ENCODE peak calls at places on chromosomes 5 and 9, in eight cellular contexts. One of them, this sample, is unnamed.

GRCh38 chr5:124744170-124744911 is 2.1 kb downstream of the ZNF608 start:
- DNase-seq in A172: no peak
- DNase-seq in CD4-positive, CD25-positive, alpha-beta regulatory T cell: no peak
- DNase-seq in endothelial cell: peak
- DNase-seq in frontal cortex: no peak
- DNase-seq in CD8-positive, alpha-beta memory T cell: no peak
- DNase-seq in fibroblast of the aortic adventitia: no peak
- DNase-seq in EL: peak
- DNase-seq in this sample: no peak

GRCh38 chr5:127585661-127586060 is 63.2 kb upstream of the CTXN3 start:
- DNase-seq in A172: no peak
- DNase-seq in CD4-positive, CD25-positive, alpha-beta regulatory T cell: no peak
- DNase-seq in endothelial cell: no peak
- DNase-seq in frontal cortex: no peak
- DNase-seq in CD8-positive, alpha-beta memory T cell: no peak
- DNase-seq in fibroblast of the aortic adventitia: no peak
- DNase-seq in EL: no peak
- DNase-seq in this sample: no peak

GRCh38 chr5:114544561-114544960 is 182.7 kb downstream of the KCNN2 start:
- DNase-seq in A172: no peak
- DNase-seq in CD4-positive, CD25-positive, alpha-beta regulatory T cell: no peak
- DNase-seq in endothelial cell: no peak
- DNase-seq in frontal cortex: no peak
- DNase-seq in CD8-positive, alpha-beta memory T cell: no peak
- DNase-seq in fibroblast of the aortic adventitia: no peak
- DNase-seq in EL: no peak
- DNase-seq in this sample: no peak

GRCh38 chr9:79763861-79764260 is 192.1 kb downstream of the TLE4 start:
- DNase-seq in A172: no peak
- DNase-seq in CD4-positive, CD25-positive, alpha-beta regulatory T cell: no peak
- DNase-seq in endothelial cell: no peak
- DNase-seq in frontal cortex: no peak
- DNase-seq in CD8-positive, alpha-beta memory T cell: no peak
- DNase-seq in fibroblast of the aortic adventitia: no peak
- DNase-seq in EL: no peak
- DNase-seq in this sample: no peak

GRCh38 chr5:91484662-91485061 is 101.5 kb upstream of the ARRDC3 start:
- DNase-seq in A172: no peak
- DNase-seq in CD4-positive, CD25-positive, alpha-beta regulatory T cell: no peak
- DNase-seq in endothelial cell: no peak
- DNase-seq in frontal cortex: no peak
- DNase-seq in CD8-positive, alpha-beta memory T cell: no peak
- DNase-seq in fibroblast of the aortic adventitia: no peak
- DNase-seq in EL: peak
- DNase-seq in this sample: no peak

GRCh38 chr5:177317959-177318377 is 6.3 kb upstream of the MXD3 start:
- DNase-seq in A172: peak
- DNase-seq in CD4-positive, CD25-positive, alpha-beta regulatory T cell: peak
- DNase-seq in endothelial cell: peak
- DNase-seq in frontal cortex: peak
- DNase-seq in CD8-positive, alpha-beta memory T cell: peak
- DNase-seq in fibroblast of the aortic adventitia: peak
- DNase-seq in EL: peak
- DNase-seq in this sample: peak

GRCh38 chr9:123346026-123346425 is 10.0 kb upstream of the CRB2 start:
- DNase-seq in A172: no peak
- DNase-seq in CD4-positive, CD25-positive, alpha-beta regulatory T cell: no peak
- DNase-seq in endothelial cell: no peak
- DNase-seq in frontal cortex: no peak
- DNase-seq in CD8-positive, alpha-beta memory T cell: no peak
- DNase-seq in fibroblast of the aortic adventitia: no peak
- DNase-seq in EL: no peak
- DNase-seq in this sample: no peak

GRCh38 chr9:36936498-36936831 is 97.6 kb downstream of the PAX5 start:
- DNase-seq in A172: peak
- DNase-seq in CD4-positive, CD25-positive, alpha-beta regulatory T cell: no peak
- DNase-seq in endothelial cell: no peak
- DNase-seq in frontal cortex: no peak
- DNase-seq in CD8-positive, alpha-beta memory T cell: no peak
- DNase-seq in fibroblast of the aortic adventitia: no peak
- DNase-seq in EL: peak
- DNase-seq in this sample: no peak

GRCh38 chr9:75185585-75186170 is 97.4 kb downstream of the OSTF1 start:
- DNase-seq in A172: no peak
- DNase-seq in CD4-positive, CD25-positive, alpha-beta regulatory T cell: peak
- DNase-seq in endothelial cell: peak
- DNase-seq in frontal cortex: no peak
- DNase-seq in CD8-positive, alpha-beta memory T cell: peak
- DNase-seq in fibroblast of the aortic adventitia: peak
- DNase-seq in EL: peak
- DNase-seq in this sample: no peak

GRCh38 chr5:162248107-162248713 is 180.6 kb downstream of the GABRG2 start:
- DNase-seq in A172: no peak
- DNase-seq in CD4-positive, CD25-positive, alpha-beta regulatory T cell: no peak
- DNase-seq in endothelial cell: peak
- DNase-seq in frontal cortex: no peak
- DNase-seq in CD8-positive, alpha-beta memory T cell: no peak
- DNase-seq in fibroblast of the aortic adventitia: no peak
- DNase-seq in EL: no peak
- DNase-seq in this sample: no peak

GRCh38 chr9:73132034-73132776 is 19.5 kb upstream of the ANXA1 start:
- DNase-seq in A172: peak
- DNase-seq in CD4-positive, CD25-positive, alpha-beta regulatory T cell: peak
- DNase-seq in endothelial cell: peak
- DNase-seq in frontal cortex: no peak
- DNase-seq in CD8-positive, alpha-beta memory T cell: peak
- DNase-seq in fibroblast of the aortic adventitia: peak
- DNase-seq in EL: peak
- DNase-seq in this sample: no peak

GRCh38 chr5:65334077-65334476 is 147.6 kb downstream of the ADAMTS6 start:
- DNase-seq in A172: no peak
- DNase-seq in CD4-positive, CD25-positive, alpha-beta regulatory T cell: no peak
- DNase-seq in endothelial cell: no peak
- DNase-seq in frontal cortex: no peak
- DNase-seq in CD8-positive, alpha-beta memory T cell: no peak
- DNase-seq in fibroblast of the aortic adventitia: no peak
- DNase-seq in EL: no peak
- DNase-seq in this sample: no peak

GRCh38 chr5:39447968-39448367 is 23.2 kb upstream of the DAB2 start:
- DNase-seq in A172: no peak
- DNase-seq in CD4-positive, CD25-positive, alpha-beta regulatory T cell: no peak
- DNase-seq in endothelial cell: no peak
- DNase-seq in frontal cortex: no peak
- DNase-seq in CD8-positive, alpha-beta memory T cell: no peak
- DNase-seq in fibroblast of the aortic adventitia: peak
- DNase-seq in EL: no peak
- DNase-seq in this sample: no peak

GRCh38 chr9:118990949-118991348 is 378.3 kb downstream of the BRINP1 start:
- DNase-seq in A172: no peak
- DNase-seq in CD4-positive, CD25-positive, alpha-beta regulatory T cell: no peak
- DNase-seq in endothelial cell: no peak
- DNase-seq in frontal cortex: no peak
- DNase-seq in CD8-positive, alpha-beta memory T cell: no peak
- DNase-seq in fibroblast of the aortic adventitia: no peak
- DNase-seq in EL: no peak
- DNase-seq in this sample: no peak

GRCh38 chr9:112669326-112669725 is 48.6 kb downstream of the INIP start:
- DNase-seq in A172: no peak
- DNase-seq in CD4-positive, CD25-positive, alpha-beta regulatory T cell: no peak
- DNase-seq in endothelial cell: no peak
- DNase-seq in frontal cortex: no peak
- DNase-seq in CD8-positive, alpha-beta memory T cell: no peak
- DNase-seq in fibroblast of the aortic adventitia: no peak
- DNase-seq in EL: no peak
- DNase-seq in this sample: no peak

GRCh38 chr5:59351076-59351794 is 542.3 kb downstream of the PDE4D start:
- DNase-seq in A172: no peak
- DNase-seq in CD4-positive, CD25-positive, alpha-beta regulatory T cell: no peak
- DNase-seq in endothelial cell: no peak
- DNase-seq in frontal cortex: no peak
- DNase-seq in CD8-positive, alpha-beta memory T cell: no peak
- DNase-seq in fibroblast of the aortic adventitia: peak
- DNase-seq in EL: no peak
- DNase-seq in this sample: peak

GRCh38 chr9:128714586-128715435 is 9.1 kb downstream of the ZDHHC12 start:
- DNase-seq in A172: no peak
- DNase-seq in CD4-positive, CD25-positive, alpha-beta regulatory T cell: no peak
- DNase-seq in endothelial cell: no peak
- DNase-seq in frontal cortex: no peak
- DNase-seq in CD8-positive, alpha-beta memory T cell: no peak
- DNase-seq in fibroblast of the aortic adventitia: no peak
- DNase-seq in EL: no peak
- DNase-seq in this sample: no peak

GRCh38 chr9:130940693-130941576 is 1.9 kb upstream of the FIBCD1 start:
- DNase-seq in A172: peak
- DNase-seq in CD4-positive, CD25-positive, alpha-beta regulatory T cell: peak
- DNase-seq in endothelial cell: peak
- DNase-seq in frontal cortex: peak
- DNase-seq in CD8-positive, alpha-beta memory T cell: peak
- DNase-seq in fibroblast of the aortic adventitia: no peak
- DNase-seq in EL: peak
- DNase-seq in this sample: no peak

GRCh38 chr9:88420227-88420626 is 32.0 kb downstream of the SPIN1 start:
- DNase-seq in A172: no peak
- DNase-seq in CD4-positive, CD25-positive, alpha-beta regulatory T cell: no peak
- DNase-seq in endothelial cell: no peak
- DNase-seq in frontal cortex: no peak
- DNase-seq in CD8-positive, alpha-beta memory T cell: no peak
- DNase-seq in fibroblast of the aortic adventitia: no peak
- DNase-seq in EL: no peak
- DNase-seq in this sample: no peak

GRCh38 chr5:92019376-92019990 is 636.4 kb upstream of the ARRDC3 start:
- DNase-seq in A172: peak
- DNase-seq in CD4-positive, CD25-positive, alpha-beta regulatory T cell: no peak
- DNase-seq in endothelial cell: no peak
- DNase-seq in frontal cortex: no peak
- DNase-seq in CD8-positive, alpha-beta memory T cell: no peak
- DNase-seq in fibroblast of the aortic adventitia: no peak
- DNase-seq in EL: peak
- DNase-seq in this sample: no peak

GRCh38 chr9:113563856-113564514 is 100.5 kb downstream of the RGS3 start:
- DNase-seq in A172: no peak
- DNase-seq in CD4-positive, CD25-positive, alpha-beta regulatory T cell: no peak
- DNase-seq in endothelial cell: no peak
- DNase-seq in frontal cortex: no peak
- DNase-seq in CD8-positive, alpha-beta memory T cell: no peak
- DNase-seq in fibroblast of the aortic adventitia: no peak
- DNase-seq in EL: no peak
- DNase-seq in this sample: no peak

GRCh38 chr9:94586814-94587213 is 6.8 kb downstream of the FBP2 start:
- DNase-seq in A172: peak
- DNase-seq in CD4-positive, CD25-positive, alpha-beta regulatory T cell: no peak
- DNase-seq in endothelial cell: no peak
- DNase-seq in frontal cortex: no peak
- DNase-seq in CD8-positive, alpha-beta memory T cell: no peak
- DNase-seq in fibroblast of the aortic adventitia: peak
- DNase-seq in EL: peak
- DNase-seq in this sample: no peak

This sample was measured in NCI-H1694 treated with DMSO at 0.1 percent for 48 hours.